ENCODE peak calls at places on chromosomes 4 and X, in nine cellular contexts. J, R, U, P, W, I, L, N and D are unnamed samples.

GRCh38 chrX:148872153-148872540 is 371.7 kb downstream of the AFF2 start:
- DNase-seq in J (no peak), R (no peak), U (no peak), P (no peak), W (peak), I (no peak), L (no peak), N (no peak), D (no peak)

GRCh38 chr4:87677731-87678130 is 27.7 kb downstream of the DMP1 start:
- DNase-seq in J (no peak), R (no peak), U (no peak), P (no peak), W (no peak), I (no peak), L (no peak), N (no peak), D (peak)

GRCh38 chr4:38099908-38100407 is 139.8 kb downstream of the PTTG2 start:
- DNase-seq in J (peak), R (peak), U (peak), P (no peak), W (peak), I (no peak), L (no peak), N (no peak), D (no peak)

GRCh38 chrX:38052096-38052495 is 45.7 kb downstream of the SYTL5 start:
- DNase-seq in J (peak), R (peak), U (peak), P (peak), W (peak), I (no peak), L (no peak), N (no peak), D (no peak)

GRCh38 chr4:127140306-127140705 is 492.5 kb upstream of the INTU start:
- DNase-seq in J (no peak), R (peak), U (no peak), P (no peak), W (peak), I (no peak), L (no peak), N (no peak), D (no peak)

GRCh38 chr4:152278505-152279301 is 257.2 kb downstream of the FBXW7 start:
- DNase-seq in J (no peak), R (no peak), U (no peak), P (no peak), W (no peak), I (peak), L (peak), N (no peak), D (no peak)

GRCh38 chr4:70908993-70909556 is 6.9 kb downstream of the MOB1B start:
- DNase-seq in J (no peak), R (no peak), U (no peak), P (no peak), W (no peak), I (no peak), L (no peak), N (no peak), D (no peak)

GRCh38 chr4:153115322-153116100 is 88.7 kb upstream of the TRIM2 start:
- DNase-seq in J (peak), R (peak), U (no peak), P (peak), W (peak), I (no peak), L (no peak), N (peak), D (no peak)

GRCh38 chrX:129808163-129808828 is 28.5 kb downstream of the SASH3 start:
- DNase-seq in J (no peak), R (no peak), U (no peak), P (no peak), W (peak), I (no peak), L (no peak), N (no peak), D (no peak)

GRCh38 chrX:149074429-149074828 is 430.7 kb downstream of the IDS start:
- DNase-seq in J (no peak), R (no peak), U (no peak), P (no peak), W (peak), I (no peak), L (peak), N (peak), D (no peak)

GRCh38 chrX:95919605-95920004 is 765.0 kb upstream of the DIAPH2 start:
- DNase-seq in J (no peak), R (no peak), U (no peak), P (no peak), W (no peak), I (no peak), L (no peak), N (no peak), D (no peak)

GRCh38 chr4:6869944-6870343 is 39.7 kb upstream of the TBC1D14 start:
- DNase-seq in J (no peak), R (peak), U (no peak), P (no peak), W (no peak), I (no peak), L (no peak), N (no peak), D (no peak)

GRCh38 chr4:145285928-145286327 is 105.5 kb upstream of the OTUD4 start:
- DNase-seq in J (no peak), R (peak), U (no peak), P (no peak), W (peak), I (no peak), L (no peak), N (no peak), D (no peak)

GRCh38 chrX:1673337-1673736 is 58.5 kb downstream of the ASMT start:
- DNase-seq in J (no peak), R (no peak), U (no peak), P (peak), W (peak), I (no peak), L (no peak), N (peak), D (no peak)

GRCh38 chrX:72572248-72573157 is at the start of gene HDAC8:
- DNase-seq in J (peak), R (peak), U (peak), P (peak), W (peak), I (peak), L (peak), N (peak), D (peak)

GRCh38 chr4:9703391-9703790 is 78.0 kb upstream of the DRD5 start:
- DNase-seq in J (no peak), R (peak), U (no peak), P (peak), W (peak), I (peak), L (no peak), N (peak), D (peak)

GRCh38 chr4:28822163-28822562 is 1898.0 kb upstream of the PCDH7 start:
- DNase-seq in J (no peak), R (no peak), U (no peak), P (no peak), W (peak), I (no peak), L (no peak), N (no peak), D (no peak)

GRCh38 chr4:61375316-61375715 is 175.2 kb downstream of the ADGRL3 start:
- DNase-seq in J (no peak), R (peak), U (no peak), P (no peak), W (peak), I (no peak), L (no peak), N (no peak), D (no peak)

GRCh38 chr4:1726146-1726934 is 5.0 kb downstream of the TACC3 start:
- DNase-seq in J (no peak), R (peak), U (peak), P (peak), W (peak), I (peak), L (peak), N (peak), D (peak)

GRCh38 chr4:168265327-168265726 is 53.2 kb downstream of the DDX60 start:
- DNase-seq in J (no peak), R (no peak), U (no peak), P (no peak), W (no peak), I (no peak), L (no peak), N (no peak), D (no peak)

GRCh38 chr4:102392033-102392744 is 46.9 kb upstream of the SLC39A8 start:
- DNase-seq in J (no peak), R (no peak), U (no peak), P (no peak), W (no peak), I (no peak), L (no peak), N (no peak), D (no peak)

GRCh38 chr4:127788517-127788916 is 6.4 kb downstream of the HSPA4L start:
- DNase-seq in J (no peak), R (peak), U (no peak), P (no peak), W (peak), I (no peak), L (no peak), N (no peak), D (peak)

GRCh38 chrX:81120270-81120935 is 81.3 kb downstream of the HMGN5 start:
- DNase-seq in J (no peak), R (no peak), U (no peak), P (no peak), W (no peak), I (no peak), L (no peak), N (peak), D (no peak)

GRCh38 chr4:136637071-136637777 is 895.1 kb downstream of the PCDH18 start:
- DNase-seq in J (no peak), R (no peak), U (no peak), P (peak), W (peak), I (peak), L (no peak), N (peak), D (peak)

GRCh38 chr4:143185253-143186107 is 763 bp downstream of the USP38 start:
- DNase-seq in J (no peak), R (peak), U (no peak), P (no peak), W (peak), I (no peak), L (no peak), N (no peak), D (no peak)

GRCh38 chr4:73452953-73453700 is 17.1 kb downstream of the AFP start:
- DNase-seq in J (no peak), R (no peak), U (no peak), P (no peak), W (no peak), I (no peak), L (no peak), N (no peak), D (no peak)

GRCh38 chr4:68878048-68878447 is 62.3 kb downstream of the UGT2B10 start:
- DNase-seq in J (no peak), R (no peak), U (no peak), P (no peak), W (no peak), I (no peak), L (no peak), N (no peak), D (no peak)

GRCh38 chr4:37533286-37534033 is 152.7 kb downstream of the RELL1 start:
- DNase-seq in J (no peak), R (no peak), U (no peak), P (peak), W (no peak), I (no peak), L (no peak), N (no peak), D (no peak)

GRCh38 chrX:110032534-110033161 is 29.7 kb downstream of the TMEM164 start:
- DNase-seq in J (no peak), R (no peak), U (no peak), P (no peak), W (no peak), I (peak), L (no peak), N (no peak), D (no peak)

GRCh38 chr4:106369456-106370060 is 980 bp upstream of the GIMD1 start:
- DNase-seq in J (peak), R (peak), U (peak), P (peak), W (peak), I (peak), L (no peak), N (peak), D (peak)

GRCh38 chr4:183959349-183959748 is 54.2 kb downstream of the STOX2 start:
- DNase-seq in J (no peak), R (no peak), U (no peak), P (no peak), W (no peak), I (no peak), L (no peak), N (no peak), D (peak)

GRCh38 chr4:48645225-48645794 is 134.8 kb downstream of the FRYL start:
- DNase-seq in J (no peak), R (no peak), U (no peak), P (no peak), W (no peak), I (no peak), L (no peak), N (no peak), D (no peak)

GRCh38 chr4:95255396-95256107 is 293.2 kb downstream of the UNC5C start:
- DNase-seq in J (no peak), R (peak), U (peak), P (no peak), W (peak), I (no peak), L (no peak), N (no peak), D (peak)

GRCh38 chrX:134158821-134159512 is 78.0 kb upstream of the CCDC160 start:
- DNase-seq in J (no peak), R (no peak), U (no peak), P (no peak), W (no peak), I (no peak), L (no peak), N (peak), D (no peak)

GRCh38 chr4:103498161-103499070 is 221.4 kb downstream of the TACR3 start:
- DNase-seq in J (no peak), R (peak), U (no peak), P (no peak), W (peak), I (no peak), L (no peak), N (peak), D (no peak)

GRCh38 chr4:14918336-14918735 is 83.9 kb upstream of the CPEB2 start:
- DNase-seq in J (no peak), R (no peak), U (no peak), P (no peak), W (no peak), I (no peak), L (no peak), N (no peak), D (peak)

GRCh38 chr4:14478504-14478903 is 523.8 kb upstream of the CPEB2 start:
- DNase-seq in J (no peak), R (no peak), U (no peak), P (no peak), W (no peak), I (no peak), L (no peak), N (no peak), D (no peak)

GRCh38 chrX:115694028-115694427 is 133.1 kb downstream of the PLS3 start:
- DNase-seq in J (no peak), R (no peak), U (no peak), P (no peak), W (no peak), I (no peak), L (no peak), N (no peak), D (no peak)

GRCh38 chr4:185865901-185866328 is 53.9 kb upstream of the SORBS2 start:
- DNase-seq in J (no peak), R (peak), U (no peak), P (no peak), W (peak), I (no peak), L (peak), N (no peak), D (no peak)